ENCODE peak calls at places on chromosome 5, in seven cellular contexts. J is iris pigment epithelial cell; A is Calu3; F is stimulated activated CD4-positive, alpha-beta T cell treated with anti-CD3 and anti-CD28 coated beads, Interleukin-4, amount 100 ng/mL, for 1 hour; N is adipocyte; W is CD4-positive, alpha-beta T cell; K is cerebellar cortex. T is an unnamed sample.

GRCh38 chr5:176611435-176611834 is 1.5 kb upstream of the GPRIN1 start:
- DNase-seq in A (peak; percentile 83), F (peak; percentile 39), W (peak; percentile 34), N (peak; percentile 91), K (peak; percentile 52), J (peak; percentile 92), T (peak; percentile 49)

GRCh38 chr5:106759581-106759980 is 911.2 kb downstream of the EFNA5 start:
- DNase-seq in J (peak; percentile 31), A (peak; percentile 67), N (peak; percentile 31), F (no peak), W (no peak), K (no peak), T (no peak)

GRCh38 chr5:135567661-135568060 is 11.1 kb downstream of the CXCL14 start:
- DNase-seq in W (no peak), K (peak; percentile 24), A (no peak), F (no peak), N (no peak), J (no peak), T (no peak)

GRCh38 chr5:15789661-15790060 is 289.7 kb downstream of the FBXL7 start:
- DNase-seq in F (no peak), A (no peak), N (no peak), K (no peak), W (no peak), J (peak; percentile 38), T (no peak)

GRCh38 chr5:111227226-111227782 is 3.1 kb downstream of the CAMK4 start:
- DNase-seq in W (no peak), F (no peak), A (no peak), N (no peak), J (no peak), K (peak; percentile 39), T (no peak)

GRCh38 chr5:138601444-138601843 is 26.2 kb upstream of the HSPA9 start:
- DNase-seq in N (peak; percentile 90), J (peak; percentile 93), K (no peak), A (peak; percentile 21), F (no peak), W (no peak), T (no peak)

GRCh38 chr5:95617057-95617456 is 2.8 kb upstream of the GPR150 start:
- DNase-seq in J (peak; percentile 84), N (peak; percentile 46), F (no peak), K (no peak), W (no peak), A (no peak), T (no peak)

GRCh38 chr5:29005386-29005785 is 1967.0 kb upstream of the CDH9 start:
- DNase-seq in N (no peak), K (no peak), J (peak; percentile 1), W (no peak), A (no peak), F (no peak), T (peak; percentile 6)

GRCh38 chr5:101424530-101425175 is 521.6 kb upstream of the ST8SIA4 start:
- DNase-seq in F (no peak), J (peak; percentile 58), W (no peak), A (no peak), K (no peak), N (peak; percentile 75), T (no peak)

GRCh38 chr5:140246378-140247122 is 56.4 kb downstream of the PFDN1 start:
- DNase-seq in J (peak; percentile 84), A (no peak), W (no peak), K (peak; percentile 72), N (peak; percentile 78), F (no peak), T (no peak)

GRCh38 chr5:160169326-160169725 is 50.1 kb upstream of the PWWP2A start:
- DNase-seq in F (no peak), J (peak; percentile 93), K (no peak), N (peak; percentile 61), W (no peak), A (no peak), T (no peak)

GRCh38 chr5:178382689-178383276 is 150.2 kb upstream of the PHYKPL start:
- DNase-seq in W (no peak), N (no peak), K (no peak), J (no peak), A (no peak), F (no peak), T (no peak)

GRCh38 chr5:3590967-3591900 is 4.4 kb upstream of the IRX1 start:
- DNase-seq in F (no peak), J (no peak), A (no peak), K (no peak), N (no peak), W (no peak), T (no peak)

GRCh38 chr5:111099058-111099778 is 7.1 kb downstream of the WDR36 start:
- DNase-seq in J (peak; percentile 52), W (no peak), A (no peak), K (no peak), F (no peak), N (peak; percentile 54), T (no peak)

GRCh38 chr5:1140188-1140817 is 28.4 kb upstream of the SLC12A7 start:
- DNase-seq in J (peak; percentile 43), F (peak; percentile 77), W (peak; percentile 78), A (peak; percentile 94), K (peak; percentile 25), N (peak; percentile 50), T (peak; percentile 54)

GRCh38 chr5:171961117-171961516 is 45.3 kb downstream of the FBXW11 start:
- DNase-seq in W (no peak), N (peak; percentile 33), J (peak; percentile 77), F (peak; percentile 11), A (no peak), K (no peak), T (no peak)

GRCh38 chr5:128254789-128255188 is 171.2 kb downstream of the SLC12A2 start:
- DNase-seq in F (no peak), N (peak; percentile 81), K (no peak), A (no peak), W (no peak), J (peak; percentile 45), T (no peak)

GRCh38 chr5:140794594-140795258 is at the start of gene PCDHA2:
- DNase-seq in W (no peak), J (no peak), K (peak; percentile 9), A (no peak), N (peak; percentile 40), F (no peak), T (no peak)

GRCh38 chr5:135222771-135223170 is 176.3 kb downstream of the MACROH2A1 start:
- DNase-seq in F (no peak), K (no peak), W (no peak), A (no peak), J (no peak), N (no peak), T (no peak)

T was measured in HepG2.